ENCODE peak calls at places on chromosomes 7 and 10, in four cellular contexts. H is T1000, F is hypothalamus, D is NCI-H1105. S is an unnamed sample.

GRCh38 chr10:90417056-90417455 is 440.8 kb downstream of the HTR7 start:
- DNase-seq in H (no peak), D (no peak), F (no peak), S (no peak)

GRCh38 chr10:73017955-73018480 is 63.4 kb upstream of the PLA2G12B start:
- DNase-seq in F (no peak), D (no peak), H (no peak), S (no peak)

GRCh38 chr10:74365109-74365508 is 214.1 kb downstream of the ADK start:
- DNase-seq in H (no peak), F (no peak), D (no peak), S (no peak)

GRCh38 chr10:110511734-110512449 is 14.2 kb downstream of the DUSP5 start:
- DNase-seq in D (no peak), F (no peak), H (no peak), S (peak)

GRCh38 chr7:64849250-64849923 is 53.7 kb upstream of the ZNF273 start:
- DNase-seq in F (peak), H (peak), D (peak), S (peak)

GRCh38 chr10:98259606-98260319 is 8.2 kb downstream of the LOXL4 start:
- DNase-seq in F (no peak), H (no peak), D (no peak), S (no peak)

GRCh38 chr10:67115972-67116371 is 190.1 kb downstream of the LRRTM3 start:
- DNase-seq in D (no peak), H (peak), F (no peak), S (no peak)

GRCh38 chr10:120394446-120394845 is 62.6 kb upstream of the PLPP4 start:
- DNase-seq in F (no peak), D (no peak), H (no peak), S (no peak)

GRCh38 chr7:142886866-142887265 is 1.3 kb upstream of the TRPV6 start:
- DNase-seq in D (no peak), H (no peak), F (no peak), S (no peak)

GRCh38 chr10:116565533-116565932 is 19.8 kb downstream of the PNLIP start:
- DNase-seq in D (no peak), H (no peak), F (no peak), S (no peak)

GRCh38 chr7:156064921-156065386 is 252.7 kb upstream of the SHH start:
- DNase-seq in D (no peak), F (no peak), H (no peak), S (no peak)

GRCh38 chr10:124012066-124012465 is 81.3 kb downstream of the CHST15 start:
- DNase-seq in F (no peak), D (no peak), H (no peak), S (no peak)

GRCh38 chr10:132788180-132788830 is 2.4 kb upstream of the NKX6-2 start:
- DNase-seq in H (no peak), F (peak), D (no peak), S (no peak)

GRCh38 chr10:12681250-12681649 is 320.3 kb downstream of the CCDC3 start:
- DNase-seq in D (no peak), F (no peak), H (no peak), S (no peak)

GRCh38 chr7:141333459-141333858 is 217.8 kb upstream of the AGK start:
- DNase-seq in D (no peak), F (no peak), H (no peak), S (no peak)

GRCh38 chr10:60739581-60739980 is 38.7 kb upstream of the CDK1 start:
- DNase-seq in F (no peak), D (no peak), H (no peak), S (no peak)

GRCh38 chr10:124332426-124332825 is 86.3 kb downstream of the OAT start:
- DNase-seq in D (no peak), H (no peak), F (no peak), S (no peak)